ENCODE peak calls at places on chromosomes 13 and 19, in ten cellular contexts. U, L, Y, P, J, I, E, Z, T and Q are unnamed samples.

GRCh38 chr13:74839656-74840055 is 642.3 kb downstream of the TBC1D4 start:
- DNase-seq in U (no peak), L (no peak), Y (no peak), P (no peak), J (no peak), I (peak; percentile 2), E (peak; percentile 4), Z (peak; percentile 13), T (peak; percentile 12), Q (no peak)

GRCh38 chr19:11949201-11949600 is 15.6 kb upstream of the ZNF763 start:
- DNase-seq in U (no peak), L (no peak), Y (no peak), P (no peak), J (no peak), I (no peak), E (peak; percentile 31), Z (peak; percentile 7), T (no peak), Q (no peak)

GRCh38 chr13:109844396-109844795 is 58.0 kb upstream of the IRS2 start:
- DNase-seq in U (no peak), L (no peak), Y (no peak), P (no peak), J (no peak), I (no peak), E (peak; percentile 61), Z (peak; percentile 73), T (peak; percentile 12), Q (no peak)

GRCh38 chr13:40598599-40598998 is 67.8 kb downstream of the FOXO1 start:
- DNase-seq in U (no peak), L (no peak), Y (no peak), P (no peak), J (no peak), I (no peak), E (peak; percentile 15), Z (no peak), T (no peak), Q (no peak)

GRCh38 chr19:45469835-45470146 is 2.0 kb downstream of the FOSB start:
- DNase-seq in U (no peak), L (no peak), Y (no peak), P (no peak), J (no peak), I (peak; percentile 88), E (no peak), Z (no peak), T (no peak), Q (no peak)

GRCh38 chr13:38954844-38955243 is 35.8 kb downstream of the STOML3 start:
- DNase-seq in U (no peak), L (no peak), Y (no peak), P (no peak), J (no peak), I (no peak), E (no peak), Z (no peak), T (no peak), Q (no peak)

GRCh38 chr19:56596676-56597075 is 1.6 kb downstream of the ZNF71 start:
- DNase-seq in U (no peak), L (peak; percentile 26), Y (no peak), P (no peak), J (peak; percentile 10), I (no peak), E (no peak), Z (no peak), T (no peak), Q (no peak)

GRCh38 chr19:54422136-54422535 is 6.9 kb downstream of the TTYH1 start:
- DNase-seq in U (no peak), L (no peak), Y (no peak), P (peak; percentile 63), J (no peak), I (no peak), E (no peak), Z (no peak), T (no peak), Q (no peak)

GRCh38 chr13:36919206-36919832 is 719 bp downstream of the SMAD9 start:
- DNase-seq in U (peak; percentile 16), L (peak; percentile 29), Y (peak; percentile 66), P (no peak), J (peak; percentile 18), I (peak; percentile 22), E (peak; percentile 9), Z (peak; percentile 17), T (no peak), Q (no peak)

GRCh38 chr13:29648760-29649159 is 53.3 kb upstream of the SLC7A1 start:
- DNase-seq in U (no peak), L (no peak), Y (no peak), P (no peak), J (no peak), I (no peak), E (no peak), Z (no peak), T (no peak), Q (no peak)

DNA sequence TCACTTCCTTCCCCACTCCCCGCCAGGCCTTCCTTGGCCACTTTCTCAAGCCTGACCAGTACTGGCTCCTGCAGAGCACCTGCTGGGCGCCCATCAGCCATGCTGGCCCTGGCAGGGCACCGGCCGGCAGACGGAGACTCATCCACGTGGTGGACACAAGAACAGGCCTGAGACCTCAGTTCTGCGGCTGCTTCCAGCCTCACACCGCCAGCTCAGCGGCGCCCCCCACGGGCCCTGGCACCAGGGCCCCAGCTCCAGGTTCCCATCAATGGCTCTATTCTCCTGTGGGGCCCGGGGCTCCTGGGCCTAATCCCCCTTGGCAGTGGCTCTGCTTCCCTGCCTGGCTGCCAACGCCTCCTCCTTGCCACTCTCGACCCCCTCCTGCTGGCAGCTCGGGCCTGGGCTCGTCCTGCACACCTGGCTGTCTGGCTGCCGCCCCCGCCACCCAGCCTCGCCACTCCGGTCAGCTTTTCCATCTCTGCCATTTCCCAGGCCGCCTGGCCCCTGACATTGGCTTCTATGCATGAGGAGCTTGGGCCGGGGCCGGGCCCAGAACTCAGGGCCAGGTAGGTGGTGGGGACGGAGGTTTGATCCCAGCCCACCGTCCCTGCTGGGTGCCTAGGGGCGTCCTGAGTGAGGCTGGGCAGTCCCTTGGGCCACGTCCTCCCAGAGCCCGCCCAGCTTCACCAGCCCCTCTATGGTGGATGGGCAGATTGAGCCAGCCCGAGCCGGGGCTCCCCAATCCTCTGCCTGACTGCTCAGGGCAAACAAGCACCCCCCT is 6.2 kb downstream of the NDUFA11 start:
- DNase-seq in U (no peak), L (no peak), Y (no peak), P (no peak), J (no peak), I (no peak), E (no peak), Z (no peak), T (no peak), Q (no peak)
- TF ChIP-seq CTCF in U (no peak), L (no peak), Y (no peak), P (no peak), J (peak; percentile 27), I (no peak), E (no peak), Z (no peak), T (no peak), Q (no peak)

GRCh38 chr13:90099847-90100246 is 1247.6 kb upstream of the MIR17HG start:
- DNase-seq in U (no peak), L (no peak), Y (no peak), P (no peak), J (no peak), I (no peak), E (no peak), Z (no peak), T (no peak), Q (no peak)
- TF ChIP-seq CTCF in U (no peak), L (no peak), Y (no peak), P (no peak), J (no peak), I (no peak), E (no peak), Z (no peak), T (no peak), Q (no peak)

GRCh38 chr19:34237939-34238338 is 16.4 kb upstream of the GARRE1 start:
- DNase-seq in U (no peak), L (no peak), Y (no peak), P (no peak), J (no peak), I (no peak), E (no peak), Z (no peak), T (no peak), Q (no peak)

GRCh38 chr19:34244611-34245299 is 9.6 kb upstream of the GARRE1 start:
- DNase-seq in U (no peak), L (no peak), Y (no peak), P (no peak), J (no peak), I (no peak), E (peak; percentile 24), Z (peak; percentile 38), T (no peak), Q (no peak)

GRCh38 chr19:34237283-34237682 is 17.1 kb upstream of the GARRE1 start:
- DNase-seq in U (no peak), L (no peak), Y (no peak), P (no peak), J (no peak), I (no peak), E (no peak), Z (no peak), T (no peak), Q (no peak)

GRCh38 chr19:34243876-34244578 is 10.3 kb upstream of the GARRE1 start:
- DNase-seq in U (no peak), L (no peak), Y (no peak), P (no peak), J (no peak), I (no peak), E (no peak), Z (no peak), T (no peak), Q (no peak)

GRCh38 chr19:34241513-34242337 is 12.6 kb upstream of the GARRE1 start:
- DNase-seq in U (peak; percentile 60), L (no peak), Y (no peak), P (no peak), J (peak; percentile 72), I (no peak), E (no peak), Z (no peak), T (no peak), Q (no peak)
- TF ChIP-seq CTCF in U (peak; percentile 46), L (no peak), Y (no peak), P (peak; percentile 44), J (peak; percentile 15), I (no peak), E (no peak), Z (peak; percentile 10), T (peak; percentile 22), Q (peak; percentile 33)

GRCh38 chr19:10335149-10336053 is 2.1 kb upstream of the RAVER1 start:
- DNase-seq in U (no peak), L (no peak), Y (no peak), P (no peak), J (peak; percentile 18), I (no peak), E (no peak), Z (no peak), T (no peak), Q (no peak)

GRCh38 chr19:10332158-10332964 is 968 bp downstream of the RAVER1 start:
- DNase-seq in U (no peak), L (no peak), Y (no peak), P (no peak), J (peak; percentile 18), I (no peak), E (no peak), Z (no peak), T (no peak), Q (no peak)

GRCh38 chr19:10334340-10335148 is 1.2 kb upstream of the RAVER1 start:
- DNase-seq in U (peak; percentile 96), L (peak; percentile 96), Y (peak; percentile 96), P (peak; percentile 98), J (peak; percentile 97), I (peak; percentile 91), E (peak; percentile 95), Z (peak; percentile 93), T (peak; percentile 50), Q (peak; percentile 97)

GRCh38 chr19:10333758-10334339 is 520 bp upstream of the RAVER1 start:
- DNase-seq in U (peak; percentile 26), L (no peak), Y (no peak), P (no peak), J (no peak), I (peak; percentile 34), E (no peak), Z (no peak), T (no peak), Q (no peak)

GRCh38 chr19:10332965-10333757 is at the start of gene RAVER1:
- DNase-seq in U (peak; percentile 97), L (peak; percentile 98), Y (peak; percentile 96), P (peak; percentile 99), J (peak; percentile 97), I (peak; percentile 99), E (peak; percentile 97), Z (peak; percentile 97), T (peak; percentile 67), Q (peak; percentile 99)
- TF ChIP-seq CTCF in U (no peak), L (no peak), Y (no peak), P (no peak), J (no peak), I (no peak), E (no peak), Z (no peak), T (no peak), Q (no peak)